ENCODE peak calls at places on chromosomes 1 and 21, in ten cellular contexts. H is nephron progenitor cell; A is adrenal gland; I is stimulated activated CD4-positive, alpha-beta T cell treated with anti-CD3 and anti-CD28 coated beads, Interleukin-1b, Interleukin-23, amount 100 ng/mL, for 24 hours; L is T-helper 1 cell; Z is NCI-H460; G is central memory CD4-positive, alpha-beta T cell; M is ELR; U is fibroblast of the conjunctiva; F is left lobe of liver. X is an unnamed sample.
A peak's percentile ranks its signal among the peaks of the same experiment; 100 is the strongest.

GRCh38 chr1:94247146-94248094 is 10.0 kb upstream of the ARHGAP29 start:
- DNase-seq in H (peak; percentile 95), F (peak; percentile 91), M (peak; percentile 85), A (peak; percentile 73), L (no peak), U (no peak), Z (peak; percentile 62), G (no peak), I (no peak), X (peak; percentile 69)

GRCh38 chr1:198632007-198632406 is 6.8 kb upstream of the PTPRC start:
- DNase-seq in L (no peak), Z (no peak), I (no peak), G (no peak), H (no peak), F (no peak), U (no peak), M (no peak), A (no peak), X (no peak)

GRCh38 chr1:91553196-91553595 is 52.5 kb downstream of the CDC7 start:
- DNase-seq in Z (no peak), A (peak; percentile 69), L (no peak), M (peak; percentile 69), U (peak; percentile 56), F (no peak), H (no peak), G (no peak), I (no peak), X (no peak)

GRCh38 chr1:152344463-152344862 is 15.3 kb downstream of the FLG2 start:
- DNase-seq in L (no peak), F (no peak), G (no peak), M (no peak), U (no peak), I (no peak), H (no peak), Z (no peak), A (no peak), X (no peak)

GRCh38 chr21:42040411-42041180 is 30.4 kb upstream of the ZBTB21 start:
- DNase-seq in M (peak; percentile 100), I (no peak), F (no peak), A (no peak), L (no peak), H (no peak), U (peak; percentile 94), G (no peak), Z (no peak), X (peak; percentile 64)

GRCh38 chr1:151060241-151061011 is at the start of gene MLLT11:
- DNase-seq in H (peak; percentile 75), Z (peak; percentile 75), L (no peak), M (peak; percentile 73), F (no peak), G (no peak), I (no peak), A (peak; percentile 38), U (peak; percentile 39), X (peak; percentile 84)

GRCh38 chr1:44302557-44302956 is 52.5 kb downstream of the ERI3 start:
- DNase-seq in I (no peak), F (no peak), G (no peak), L (no peak), H (no peak), A (no peak), U (no peak), M (no peak), Z (no peak), X (no peak)

GRCh38 chr1:115725600-115725999 is 42.9 kb downstream of the CASQ2 start:
- DNase-seq in G (no peak), F (no peak), M (no peak), A (peak; percentile 43), H (peak; percentile 19), Z (no peak), U (no peak), I (no peak), L (no peak), X (no peak)

GRCh38 chr1:43552813-43553212 is 22.1 kb downstream of the PTPRF start:
- DNase-seq in F (peak; percentile 96), Z (no peak), L (no peak), M (no peak), A (peak; percentile 36), H (no peak), G (no peak), I (no peak), U (no peak), X (no peak)

GRCh38 chr21:45460611-45461368 is 55.8 kb downstream of the COL18A1 start:
- DNase-seq in Z (no peak), H (no peak), U (no peak), F (peak; percentile 53), I (no peak), G (no peak), L (no peak), A (no peak), M (peak; percentile 93), X (no peak)

GRCh38 chr1:235074335-235075120 is 54.1 kb downstream of the TOMM20 start:
- DNase-seq in M (peak; percentile 81), F (peak; percentile 86), G (no peak), L (no peak), A (no peak), I (peak; percentile 34), Z (no peak), H (no peak), U (no peak), X (peak; percentile 35)

GRCh38 chr1:114457675-114458074 is 53.3 kb downstream of the TRIM33 start:
- DNase-seq in M (no peak), L (no peak), Z (no peak), U (no peak), H (no peak), G (no peak), I (no peak), A (no peak), F (no peak), X (no peak)

GRCh38 chr1:61157420-61157987 is 75.1 kb downstream of the NFIA start:
- DNase-seq in H (no peak), L (no peak), F (no peak), I (no peak), A (no peak), G (no peak), M (peak; percentile 8), Z (no peak), U (peak; percentile 77), X (peak; percentile 46)

GRCh38 chr1:115210302-115210711 is 121.0 kb upstream of the TSPAN2 start:
- DNase-seq in U (no peak), L (no peak), A (no peak), M (peak; percentile 95), I (no peak), F (no peak), G (no peak), H (no peak), Z (peak; percentile 11), X (no peak)

X was measured in SJCRH30.